ENCODE peak calls at places on chromosomes 5 and 9, in five cellular contexts. F, Q, J, N and C are unnamed samples.

GRCh38 chr9:111050819-111051218 is 12.5 kb upstream of the LPAR1 start:
- DNase-seq in N (peak), Q (no peak), F (no peak), J (no peak), C (no peak)

GRCh38 chr5:4453650-4454049 is 686.5 kb upstream of the ADAMTS16 start:
- DNase-seq in J (no peak), Q (no peak), F (no peak), N (peak), C (no peak)

GRCh38 chr5:318341-318897 is 3.1 kb upstream of the AHRR start:
- DNase-seq in Q (peak), J (no peak), N (peak), F (peak), C (no peak)

GRCh38 chr5:128424672-128425071 is 113.4 kb downstream of the FBN2 start:
- DNase-seq in N (no peak), Q (no peak), J (peak), F (no peak), C (no peak)

GRCh38 chr5:120604898-120605297 is 140.8 kb downstream of the PRR16 start:
- DNase-seq in F (no peak), N (peak), J (no peak), Q (peak), C (no peak)

GRCh38 chr5:99694884-99695283 is 766.1 kb upstream of the CHD1 start:
- DNase-seq in F (no peak), N (no peak), Q (no peak), J (no peak), C (no peak)

GRCh38 chr5:176387384-176387925 is 943 bp downstream of the NOP16 start:
- DNase-seq in N (no peak), Q (no peak), J (peak), F (no peak), C (peak)

GRCh38 chr9:114805670-114806551 is at the start of gene TNFSF15:
- DNase-seq in F (no peak), N (peak), Q (peak), J (peak), C (peak)

GRCh38 chr9:110142868-110143866 is 64.8 kb downstream of the C9orf152 start:
- DNase-seq in J (peak), N (peak), Q (peak), F (no peak), C (peak)

GRCh38 chr5:56160723-56161445 is 72.2 kb downstream of the ANKRD55 start:
- DNase-seq in F (no peak), J (no peak), Q (no peak), N (no peak), C (no peak)

GRCh38 chr9:98087420-98088354 is 31.2 kb downstream of the NANS start:
- DNase-seq in J (peak), N (no peak), F (peak), Q (no peak), C (peak)

GRCh38 chr9:92781902-92782301 is 17.3 kb upstream of the BICD2 start:
- DNase-seq in Q (no peak), J (no peak), N (peak), F (no peak), C (no peak)

GRCh38 chr5:4532705-4533080 is 607.4 kb upstream of the ADAMTS16 start:
- DNase-seq in F (no peak), Q (no peak), J (no peak), N (no peak), C (no peak)

GRCh38 chr9:79580065-79580464 is 8.3 kb downstream of the TLE4 start:
- DNase-seq in J (no peak), N (no peak), F (no peak), Q (no peak), C (no peak)